ENCODE peak calls at places on chromosomes 13 and 19, in four cellular contexts. One of them, this sample, is unnamed.
A peak's percentile ranks its signal among the peaks of the same experiment; 100 is the strongest.

GRCh38 chr13:80979035-80979641 is 638.2 kb upstream of the SPRY2 start:
- DNase-seq in activated naive CD4-positive, alpha-beta T cell treated with Interleukin-2 at 50 U/mL for 16 hours: no peak
- DNase-seq in stimulated activated CD4-positive, alpha-beta T cell treated with anti-CD3 and anti-CD28 coated beads, Interleukin-15, amount 100 ng/mL, for 1 hour: no peak
- DNase-seq in T-helper 17 cell: no peak
- DNase-seq in this sample: no peak

GRCh38 chr13:81929988-81930387 is 1589.1 kb upstream of the SPRY2 start:
- DNase-seq in T-helper 17 cell: no peak
- DNase-seq in stimulated activated CD4-positive, alpha-beta T cell treated with anti-CD3 and anti-CD28 coated beads, Interleukin-15, amount 100 ng/mL, for 1 hour: no peak
- DNase-seq in activated naive CD4-positive, alpha-beta T cell treated with Interleukin-2 at 50 U/mL for 16 hours: no peak
- DNase-seq in this sample: no peak

GRCh38 chr13:75372517-75372916 is 109.5 kb downstream of the TBC1D4 start:
- DNase-seq in stimulated activated CD4-positive, alpha-beta T cell treated with anti-CD3 and anti-CD28 coated beads, Interleukin-15, amount 100 ng/mL, for 1 hour: no peak
- DNase-seq in T-helper 17 cell: no peak
- DNase-seq in activated naive CD4-positive, alpha-beta T cell treated with Interleukin-2 at 50 U/mL for 16 hours: no peak
- DNase-seq in this sample: no peak

GRCh38 chr19:47446534-47447469 is 24.9 kb downstream of the SLC8A2 start:
- DNase-seq in T-helper 17 cell: no peak
- DNase-seq in stimulated activated CD4-positive, alpha-beta T cell treated with anti-CD3 and anti-CD28 coated beads, Interleukin-15, amount 100 ng/mL, for 1 hour: no peak
- DNase-seq in activated naive CD4-positive, alpha-beta T cell treated with Interleukin-2 at 50 U/mL for 16 hours: no peak
- DNase-seq in this sample: no peak

GRCh38 chr19:53536223-53536543 is 1.8 kb upstream of the ZNF331 start:
- DNase-seq in activated naive CD4-positive, alpha-beta T cell treated with Interleukin-2 at 50 U/mL for 16 hours: no peak
- DNase-seq in T-helper 17 cell: no peak
- DNase-seq in stimulated activated CD4-positive, alpha-beta T cell treated with anti-CD3 and anti-CD28 coated beads, Interleukin-15, amount 100 ng/mL, for 1 hour: no peak
- DNase-seq in this sample: no peak

GRCh38 chr13:107452833-107453232 is 762.5 kb downstream of the LIG4 start:
- DNase-seq in stimulated activated CD4-positive, alpha-beta T cell treated with anti-CD3 and anti-CD28 coated beads, Interleukin-15, amount 100 ng/mL, for 1 hour: no peak
- DNase-seq in activated naive CD4-positive, alpha-beta T cell treated with Interleukin-2 at 50 U/mL for 16 hours: no peak
- DNase-seq in T-helper 17 cell: no peak
- DNase-seq in this sample: no peak

GRCh38 chr13:98707309-98707999 is 45.0 kb downstream of the SLC15A1 start:
- DNase-seq in activated naive CD4-positive, alpha-beta T cell treated with Interleukin-2 at 50 U/mL for 16 hours: no peak
- DNase-seq in stimulated activated CD4-positive, alpha-beta T cell treated with anti-CD3 and anti-CD28 coated beads, Interleukin-15, amount 100 ng/mL, for 1 hour: no peak
- DNase-seq in T-helper 17 cell: no peak
- DNase-seq in this sample: no peak

GRCh38 chr19:52214241-52214640 is 24.4 kb downstream of the PPP2R1A start:
- DNase-seq in activated naive CD4-positive, alpha-beta T cell treated with Interleukin-2 at 50 U/mL for 16 hours: no peak
- DNase-seq in T-helper 17 cell: no peak
- DNase-seq in stimulated activated CD4-positive, alpha-beta T cell treated with anti-CD3 and anti-CD28 coated beads, Interleukin-15, amount 100 ng/mL, for 1 hour: no peak
- DNase-seq in this sample: no peak

GRCh38 chr13:75901509-75901908 is 265.4 kb downstream of the LMO7 start:
- DNase-seq in T-helper 17 cell: no peak
- DNase-seq in stimulated activated CD4-positive, alpha-beta T cell treated with anti-CD3 and anti-CD28 coated beads, Interleukin-15, amount 100 ng/mL, for 1 hour: no peak
- DNase-seq in activated naive CD4-positive, alpha-beta T cell treated with Interleukin-2 at 50 U/mL for 16 hours: no peak
- DNase-seq in this sample: no peak

GRCh38 chr13:30870049-30870884 is 35.8 kb upstream of the MEDAG start:
- DNase-seq in T-helper 17 cell: no peak
- DNase-seq in activated naive CD4-positive, alpha-beta T cell treated with Interleukin-2 at 50 U/mL for 16 hours: peak; percentile 32
- DNase-seq in stimulated activated CD4-positive, alpha-beta T cell treated with anti-CD3 and anti-CD28 coated beads, Interleukin-15, amount 100 ng/mL, for 1 hour: no peak
- DNase-seq in this sample: no peak

GRCh38 chr19:55552620-55553019 is 7.3 kb upstream of the SBK3 start:
- DNase-seq in T-helper 17 cell: no peak
- DNase-seq in activated naive CD4-positive, alpha-beta T cell treated with Interleukin-2 at 50 U/mL for 16 hours: no peak
- DNase-seq in stimulated activated CD4-positive, alpha-beta T cell treated with anti-CD3 and anti-CD28 coated beads, Interleukin-15, amount 100 ng/mL, for 1 hour: no peak
- DNase-seq in this sample: no peak

GRCh38 chr13:31827707-31828106 is 88.4 kb downstream of the RXFP2 start:
- DNase-seq in stimulated activated CD4-positive, alpha-beta T cell treated with anti-CD3 and anti-CD28 coated beads, Interleukin-15, amount 100 ng/mL, for 1 hour: no peak
- DNase-seq in T-helper 17 cell: no peak
- DNase-seq in activated naive CD4-positive, alpha-beta T cell treated with Interleukin-2 at 50 U/mL for 16 hours: no peak
- DNase-seq in this sample: no peak

GRCh38 chr13:37109080-37109678 is 3.7 kb upstream of the CSNK1A1L start:
- DNase-seq in stimulated activated CD4-positive, alpha-beta T cell treated with anti-CD3 and anti-CD28 coated beads, Interleukin-15, amount 100 ng/mL, for 1 hour: no peak
- DNase-seq in T-helper 17 cell: no peak
- DNase-seq in activated naive CD4-positive, alpha-beta T cell treated with Interleukin-2 at 50 U/mL for 16 hours: no peak
- DNase-seq in this sample: no peak

GRCh38 chr13:95492044-95492801 is 60.3 kb upstream of the CLDN10 start:
- DNase-seq in activated naive CD4-positive, alpha-beta T cell treated with Interleukin-2 at 50 U/mL for 16 hours: no peak
- DNase-seq in stimulated activated CD4-positive, alpha-beta T cell treated with anti-CD3 and anti-CD28 coated beads, Interleukin-15, amount 100 ng/mL, for 1 hour: no peak
- DNase-seq in T-helper 17 cell: no peak
- DNase-seq in this sample: no peak

GRCh38 chr19:55179570-55180484 is at the start of gene SYT5:
- DNase-seq in T-helper 17 cell: peak; percentile 67
- DNase-seq in activated naive CD4-positive, alpha-beta T cell treated with Interleukin-2 at 50 U/mL for 16 hours: peak; percentile 72
- DNase-seq in stimulated activated CD4-positive, alpha-beta T cell treated with anti-CD3 and anti-CD28 coated beads, Interleukin-15, amount 100 ng/mL, for 1 hour: peak; percentile 25
- DNase-seq in this sample: peak; percentile 58

GRCh38 chr13:96238861-96239260 is 149.0 kb downstream of the HS6ST3 start:
- DNase-seq in stimulated activated CD4-positive, alpha-beta T cell treated with anti-CD3 and anti-CD28 coated beads, Interleukin-15, amount 100 ng/mL, for 1 hour: no peak
- DNase-seq in activated naive CD4-positive, alpha-beta T cell treated with Interleukin-2 at 50 U/mL for 16 hours: no peak
- DNase-seq in T-helper 17 cell: no peak
- DNase-seq in this sample: no peak

GRCh38 chr19:38684078-38684861 is 36.8 kb downstream of the ACTN4 start:
- DNase-seq in T-helper 17 cell: no peak
- DNase-seq in stimulated activated CD4-positive, alpha-beta T cell treated with anti-CD3 and anti-CD28 coated beads, Interleukin-15, amount 100 ng/mL, for 1 hour: no peak
- DNase-seq in activated naive CD4-positive, alpha-beta T cell treated with Interleukin-2 at 50 U/mL for 16 hours: peak; percentile 42
- DNase-seq in this sample: peak; percentile 30

GRCh38 chr13:111211789-111212516 is 96.8 kb downstream of the ARHGEF7 start:
- DNase-seq in stimulated activated CD4-positive, alpha-beta T cell treated with anti-CD3 and anti-CD28 coated beads, Interleukin-15, amount 100 ng/mL, for 1 hour: no peak
- DNase-seq in T-helper 17 cell: no peak
- DNase-seq in activated naive CD4-positive, alpha-beta T cell treated with Interleukin-2 at 50 U/mL for 16 hours: no peak
- DNase-seq in this sample: no peak

GRCh38 chr19:17966497-17967257 is at the start of gene KCNN1:
- DNase-seq in stimulated activated CD4-positive, alpha-beta T cell treated with anti-CD3 and anti-CD28 coated beads, Interleukin-15, amount 100 ng/mL, for 1 hour: no peak
- DNase-seq in T-helper 17 cell: no peak
- DNase-seq in activated naive CD4-positive, alpha-beta T cell treated with Interleukin-2 at 50 U/mL for 16 hours: no peak
- DNase-seq in this sample: no peak

GRCh38 chr13:58059624-58060023 is 428.1 kb downstream of the PCDH17 start:
- DNase-seq in activated naive CD4-positive, alpha-beta T cell treated with Interleukin-2 at 50 U/mL for 16 hours: no peak
- DNase-seq in T-helper 17 cell: no peak
- DNase-seq in stimulated activated CD4-positive, alpha-beta T cell treated with anti-CD3 and anti-CD28 coated beads, Interleukin-15, amount 100 ng/mL, for 1 hour: no peak
- DNase-seq in this sample: no peak

GRCh38 chr19:41249707-41250423 is 14.3 kb upstream of the HNRNPUL1 start:
- DNase-seq in stimulated activated CD4-positive, alpha-beta T cell treated with anti-CD3 and anti-CD28 coated beads, Interleukin-15, amount 100 ng/mL, for 1 hour: no peak
- DNase-seq in activated naive CD4-positive, alpha-beta T cell treated with Interleukin-2 at 50 U/mL for 16 hours: no peak
- DNase-seq in T-helper 17 cell: no peak
- DNase-seq in this sample: no peak

GRCh38 chr19:55644191-55644833 is 863 bp downstream of the ZNF581 start:
- DNase-seq in activated naive CD4-positive, alpha-beta T cell treated with Interleukin-2 at 50 U/mL for 16 hours: no peak
- DNase-seq in stimulated activated CD4-positive, alpha-beta T cell treated with anti-CD3 and anti-CD28 coated beads, Interleukin-15, amount 100 ng/mL, for 1 hour: no peak
- DNase-seq in T-helper 17 cell: no peak
- DNase-seq in this sample: no peak

GRCh38 chr13:51644649-51645048 is 60.4 kb downstream of the WDFY2 start:
- DNase-seq in stimulated activated CD4-positive, alpha-beta T cell treated with anti-CD3 and anti-CD28 coated beads, Interleukin-15, amount 100 ng/mL, for 1 hour: no peak
- DNase-seq in T-helper 17 cell: no peak
- DNase-seq in activated naive CD4-positive, alpha-beta T cell treated with Interleukin-2 at 50 U/mL for 16 hours: no peak
- DNase-seq in this sample: no peak

GRCh38 chr13:65656740-65657329 is 1573.3 kb downstream of the PCDH9 start:
- DNase-seq in stimulated activated CD4-positive, alpha-beta T cell treated with anti-CD3 and anti-CD28 coated beads, Interleukin-15, amount 100 ng/mL, for 1 hour: no peak
- DNase-seq in T-helper 17 cell: no peak
- DNase-seq in activated naive CD4-positive, alpha-beta T cell treated with Interleukin-2 at 50 U/mL for 16 hours: no peak
- DNase-seq in this sample: no peak

GRCh38 chr13:97295279-97296182 is 73.4 kb downstream of the MBNL2 start:
- DNase-seq in activated naive CD4-positive, alpha-beta T cell treated with Interleukin-2 at 50 U/mL for 16 hours: no peak
- DNase-seq in stimulated activated CD4-positive, alpha-beta T cell treated with anti-CD3 and anti-CD28 coated beads, Interleukin-15, amount 100 ng/mL, for 1 hour: no peak
- DNase-seq in T-helper 17 cell: no peak
- DNase-seq in this sample: no peak

GRCh38 chr13:32472194-32472621 is 44.3 kb upstream of the N4BP2L1 start:
- DNase-seq in T-helper 17 cell: no peak
- DNase-seq in activated naive CD4-positive, alpha-beta T cell treated with Interleukin-2 at 50 U/mL for 16 hours: no peak
- DNase-seq in stimulated activated CD4-positive, alpha-beta T cell treated with anti-CD3 and anti-CD28 coated beads, Interleukin-15, amount 100 ng/mL, for 1 hour: no peak
- DNase-seq in this sample: no peak

GRCh38 chr19:47729468-47729798 is 15.9 kb upstream of the NOP53 start:
- DNase-seq in T-helper 17 cell: no peak
- DNase-seq in activated naive CD4-positive, alpha-beta T cell treated with Interleukin-2 at 50 U/mL for 16 hours: no peak
- DNase-seq in stimulated activated CD4-positive, alpha-beta T cell treated with anti-CD3 and anti-CD28 coated beads, Interleukin-15, amount 100 ng/mL, for 1 hour: no peak
- DNase-seq in this sample: no peak

GRCh38 chr19:53503126-53503525 is 34.8 kb upstream of the ZNF331 start:
- DNase-seq in activated naive CD4-positive, alpha-beta T cell treated with Interleukin-2 at 50 U/mL for 16 hours: no peak
- DNase-seq in T-helper 17 cell: no peak
- DNase-seq in stimulated activated CD4-positive, alpha-beta T cell treated with anti-CD3 and anti-CD28 coated beads, Interleukin-15, amount 100 ng/mL, for 1 hour: no peak
- DNase-seq in this sample: no peak

GRCh38 chr19:38281820-38282566 is 17.6 kb downstream of the SPINT2 start:
- DNase-seq in T-helper 17 cell: no peak
- DNase-seq in activated naive CD4-positive, alpha-beta T cell treated with Interleukin-2 at 50 U/mL for 16 hours: no peak
- DNase-seq in stimulated activated CD4-positive, alpha-beta T cell treated with anti-CD3 and anti-CD28 coated beads, Interleukin-15, amount 100 ng/mL, for 1 hour: no peak
- DNase-seq in this sample: no peak

GRCh38 chr13:102779426-102780159 is 6.0 kb upstream of the TEX30 start:
- DNase-seq in stimulated activated CD4-positive, alpha-beta T cell treated with anti-CD3 and anti-CD28 coated beads, Interleukin-15, amount 100 ng/mL, for 1 hour: no peak
- DNase-seq in T-helper 17 cell: no peak
- DNase-seq in activated naive CD4-positive, alpha-beta T cell treated with Interleukin-2 at 50 U/mL for 16 hours: peak; percentile 26
- DNase-seq in this sample: no peak

GRCh38 chr19:43305642-43306041 is 36.3 kb upstream of the PSG9 start:
- DNase-seq in activated naive CD4-positive, alpha-beta T cell treated with Interleukin-2 at 50 U/mL for 16 hours: no peak
- DNase-seq in stimulated activated CD4-positive, alpha-beta T cell treated with anti-CD3 and anti-CD28 coated beads, Interleukin-15, amount 100 ng/mL, for 1 hour: no peak
- DNase-seq in T-helper 17 cell: no peak
- DNase-seq in this sample: no peak

GRCh38 chr13:37899753-37900152 is 30.2 kb upstream of the TRPC4 start:
- DNase-seq in T-helper 17 cell: no peak
- DNase-seq in activated naive CD4-positive, alpha-beta T cell treated with Interleukin-2 at 50 U/mL for 16 hours: no peak
- DNase-seq in stimulated activated CD4-positive, alpha-beta T cell treated with anti-CD3 and anti-CD28 coated beads, Interleukin-15, amount 100 ng/mL, for 1 hour: no peak
- DNase-seq in this sample: no peak

GRCh38 chr19:1833540-1833939 is 14.7 kb downstream of the REXO1 start:
- DNase-seq in activated naive CD4-positive, alpha-beta T cell treated with Interleukin-2 at 50 U/mL for 16 hours: no peak
- DNase-seq in T-helper 17 cell: no peak
- DNase-seq in stimulated activated CD4-positive, alpha-beta T cell treated with anti-CD3 and anti-CD28 coated beads, Interleukin-15, amount 100 ng/mL, for 1 hour: no peak
- DNase-seq in this sample: no peak

GRCh38 chr19:15198006-15198356 is 2.8 kb downstream of the NOTCH3 start:
- DNase-seq in activated naive CD4-positive, alpha-beta T cell treated with Interleukin-2 at 50 U/mL for 16 hours: no peak
- DNase-seq in T-helper 17 cell: no peak
- DNase-seq in stimulated activated CD4-positive, alpha-beta T cell treated with anti-CD3 and anti-CD28 coated beads, Interleukin-15, amount 100 ng/mL, for 1 hour: no peak
- DNase-seq in this sample: no peak

GRCh38 chr19:50432658-50433057 is at the start of gene MYBPC2:
- DNase-seq in stimulated activated CD4-positive, alpha-beta T cell treated with anti-CD3 and anti-CD28 coated beads, Interleukin-15, amount 100 ng/mL, for 1 hour: no peak
- DNase-seq in activated naive CD4-positive, alpha-beta T cell treated with Interleukin-2 at 50 U/mL for 16 hours: no peak
- DNase-seq in T-helper 17 cell: no peak
- DNase-seq in this sample: no peak

This sample was measured in T-helper 9 cell.